ENCODE peak calls at places on chromosomes 13 and 19, in nine cellular contexts. One of them, this sample, is unnamed.

GRCh38 chr19:1224047-1224825 is 13.6 kb downstream of the CBARP start:
- ATAC-seq in sciatic nerve: no peak
- ATAC-seq in Panc1: no peak
- ATAC-seq in pancreas: no peak
- ATAC-seq in activated B cell treated with CpG ODN at 0.5 μM for 24 hours: no peak
- ATAC-seq in memory B cell: no peak
- ATAC-seq in stimulated activated naive CD8-positive, alpha-beta T cell treated with anti-CD3 and anti-CD28 coated beads, Interleukin-15, amount 100 ng/mL, for 72 hours: peak
- ATAC-seq in foreskin keratinocyte: no peak
- ATAC-seq in A549: no peak
- ATAC-seq in this sample: no peak

GRCh38 chr19:4264812-4265211 is 14.3 kb upstream of the SHD start:
- ATAC-seq in A549: no peak
- ATAC-seq in Panc1: no peak
- ATAC-seq in foreskin keratinocyte: no peak
- ATAC-seq in pancreas: no peak
- ATAC-seq in memory B cell: no peak
- ATAC-seq in activated B cell treated with CpG ODN at 0.5 μM for 24 hours: no peak
- ATAC-seq in sciatic nerve: no peak
- ATAC-seq in stimulated activated naive CD8-positive, alpha-beta T cell treated with anti-CD3 and anti-CD28 coated beads, Interleukin-15, amount 100 ng/mL, for 72 hours: no peak
- ATAC-seq in this sample: no peak

GRCh38 chr13:91398413-91399188 is at the start of gene GPC5:
- ATAC-seq in Panc1: peak
- ATAC-seq in stimulated activated naive CD8-positive, alpha-beta T cell treated with anti-CD3 and anti-CD28 coated beads, Interleukin-15, amount 100 ng/mL, for 72 hours: peak
- ATAC-seq in pancreas: peak
- ATAC-seq in sciatic nerve: peak
- ATAC-seq in foreskin keratinocyte: peak
- ATAC-seq in A549: peak
- ATAC-seq in memory B cell: peak
- ATAC-seq in activated B cell treated with CpG ODN at 0.5 μM for 24 hours: peak
- ATAC-seq in this sample: peak

GRCh38 chr13:49676581-49677298 is 14.5 kb downstream of the EBPL start:
- ATAC-seq in A549: no peak
- ATAC-seq in memory B cell: no peak
- ATAC-seq in stimulated activated naive CD8-positive, alpha-beta T cell treated with anti-CD3 and anti-CD28 coated beads, Interleukin-15, amount 100 ng/mL, for 72 hours: no peak
- ATAC-seq in activated B cell treated with CpG ODN at 0.5 μM for 24 hours: no peak
- ATAC-seq in foreskin keratinocyte: no peak
- ATAC-seq in sciatic nerve: no peak
- ATAC-seq in Panc1: no peak
- ATAC-seq in pancreas: no peak
- ATAC-seq in this sample: no peak

GRCh38 chr13:19567820-19568534 is 6.6 kb upstream of the TPTE2 start:
- ATAC-seq in pancreas: no peak
- ATAC-seq in stimulated activated naive CD8-positive, alpha-beta T cell treated with anti-CD3 and anti-CD28 coated beads, Interleukin-15, amount 100 ng/mL, for 72 hours: no peak
- ATAC-seq in Panc1: no peak
- ATAC-seq in A549: no peak
- ATAC-seq in memory B cell: peak
- ATAC-seq in foreskin keratinocyte: no peak
- ATAC-seq in sciatic nerve: no peak
- ATAC-seq in activated B cell treated with CpG ODN at 0.5 μM for 24 hours: no peak
- ATAC-seq in this sample: no peak

GRCh38 chr19:3292958-3293529 is 68.6 kb downstream of the CELF5 start:
- ATAC-seq in pancreas: no peak
- ATAC-seq in stimulated activated naive CD8-positive, alpha-beta T cell treated with anti-CD3 and anti-CD28 coated beads, Interleukin-15, amount 100 ng/mL, for 72 hours: no peak
- ATAC-seq in activated B cell treated with CpG ODN at 0.5 μM for 24 hours: no peak
- ATAC-seq in Panc1: no peak
- ATAC-seq in memory B cell: no peak
- ATAC-seq in sciatic nerve: no peak
- ATAC-seq in A549: no peak
- ATAC-seq in foreskin keratinocyte: no peak
- ATAC-seq in this sample: no peak

GRCh38 chr19:35742121-35742724 is at the start of gene IGFLR1:
- ATAC-seq in sciatic nerve: no peak
- ATAC-seq in memory B cell: peak
- ATAC-seq in A549: no peak
- ATAC-seq in foreskin keratinocyte: no peak
- ATAC-seq in activated B cell treated with CpG ODN at 0.5 μM for 24 hours: peak
- ATAC-seq in pancreas: no peak
- ATAC-seq in Panc1: no peak
- ATAC-seq in stimulated activated naive CD8-positive, alpha-beta T cell treated with anti-CD3 and anti-CD28 coated beads, Interleukin-15, amount 100 ng/mL, for 72 hours: peak
- ATAC-seq in this sample: no peak

GRCh38 chr13:110277357-110277950 is 29.5 kb downstream of the COL4A1 start:
- ATAC-seq in sciatic nerve: peak
- ATAC-seq in activated B cell treated with CpG ODN at 0.5 μM for 24 hours: no peak
- ATAC-seq in pancreas: no peak
- ATAC-seq in memory B cell: no peak
- ATAC-seq in stimulated activated naive CD8-positive, alpha-beta T cell treated with anti-CD3 and anti-CD28 coated beads, Interleukin-15, amount 100 ng/mL, for 72 hours: no peak
- ATAC-seq in Panc1: no peak
- ATAC-seq in foreskin keratinocyte: no peak
- ATAC-seq in A549: no peak
- ATAC-seq in this sample: no peak